ENCODE peak calls at places on chromosome 12, in ten cellular contexts. Y is NCI-H460; C is GM23248; J is AG08395; M is effector CD8-positive, alpha-beta T cell; Z is stimulated activated CD8-positive, alpha-beta memory T cell treated with anti-CD3 and anti-CD28 coated beads, Interleukin-15, amount 100 ng/mL, for 1 hour; L is AG20443; P is nephron progenitor cell; B is body of pancreas; Q is stimulated activated CD4-positive, alpha-beta T cell treated with anti-CD3 and anti-CD28 coated beads, TNF-alpha, amount 100 ng/mL, for 24 hours. W is an unnamed sample.
A peak's percentile ranks its signal among the peaks of the same experiment; 100 is the strongest.

GRCh38 chr12:64187370-64187769 is 34.7 kb downstream of the KICS2 start:
- DNase-seq in Y (no peak), C (peak; percentile 80), J (peak; percentile 54), M (no peak), Z (no peak), L (peak; percentile 43), P (no peak), B (no peak), Q (no peak), W (peak; percentile 57)

GRCh38 chr12:131002271-131002670 is 48.6 kb downstream of the ADGRD1 start:
- DNase-seq in Y (no peak), C (no peak), J (no peak), M (no peak), Z (no peak), L (no peak), P (no peak), B (no peak), Q (no peak), W (no peak)

GRCh38 chr12:26010293-26010821 is 51.9 kb downstream of the RASSF8 start:
- DNase-seq in Y (no peak), C (peak; percentile 43), J (no peak), M (no peak), Z (no peak), L (no peak), P (no peak), B (no peak), Q (no peak), W (no peak)

GRCh38 chr12:131066207-131066885 is 112.6 kb downstream of the ADGRD1 start:
- DNase-seq in Y (no peak), C (no peak), J (no peak), M (no peak), Z (no peak), L (no peak), P (no peak), B (no peak), Q (no peak), W (no peak)

GRCh38 chr12:128840862-128841468 is 12.3 kb upstream of the GLT1D1 start:
- DNase-seq in Y (no peak), C (no peak), J (no peak), M (no peak), Z (no peak), L (no peak), P (no peak), B (no peak), Q (no peak), W (no peak)

GRCh38 chr12:63326260-63326659 is 175.3 kb upstream of the AVPR1A start:
- DNase-seq in Y (no peak), C (no peak), J (no peak), M (no peak), Z (no peak), L (no peak), P (no peak), B (no peak), Q (no peak), W (no peak)

GRCh38 chr12:97151481-97151880 is 244.4 kb downstream of the NEDD1 start:
- DNase-seq in Y (no peak), C (no peak), J (no peak), M (no peak), Z (no peak), L (no peak), P (no peak), B (no peak), Q (no peak), W (no peak)

GRCh38 chr12:70619471-70620152 is 17.6 kb downstream of the PTPRB start:
- DNase-seq in Y (no peak), C (peak; percentile 42), J (no peak), M (no peak), Z (no peak), L (no peak), P (no peak), B (no peak), Q (no peak), W (no peak)

GRCh38 chr12:132219323-132219722 is 75.1 kb downstream of the NOC4L start:
- DNase-seq in Y (no peak), C (no peak), J (no peak), M (no peak), Z (no peak), L (no peak), P (peak; percentile 1), B (no peak), Q (no peak), W (no peak)

GRCh38 chr12:130775953-130776856 is 60.1 kb upstream of the RIMBP2 start:
- DNase-seq in Y (peak; percentile 63), C (peak; percentile 94), J (peak; percentile 90), M (no peak), Z (no peak), L (peak; percentile 92), P (peak; percentile 73), B (peak; percentile 39), Q (peak; percentile 55), W (peak; percentile 75)

GRCh38 chr12:48882325-48882687 is 16.6 kb upstream of the RND1 start:
- DNase-seq in Y (no peak), C (peak; percentile 38), J (peak; percentile 36), M (no peak), Z (no peak), L (peak; percentile 50), P (peak; percentile 31), B (peak; percentile 20), Q (no peak), W (peak; percentile 68)

GRCh38 chr12:121438905-121439304 is 39.0 kb downstream of the RNF34 start:
- DNase-seq in Y (no peak), C (no peak), J (no peak), M (no peak), Z (no peak), L (no peak), P (no peak), B (no peak), Q (no peak), W (no peak)

W was measured in brain microvascular endothelial cell.